ENCODE peak calls at places on chromosomes 4 and X, in five cellular contexts. V is dorsolateral prefrontal cortex, E is cardiac fibroblast, K is fibroblast of lung, Z is HFF-Myc. B is an unnamed sample.

GRCh38 chr4:107379054-107379869 is 340.8 kb downstream of the PAPSS1 start:
- DNase-seq in V (no peak), E (peak), Z (peak), K (peak), B (peak)

GRCh38 chrX:13432376-13432775 is 112.5 kb upstream of the ATXN3L start:
- DNase-seq in E (peak), V (no peak), Z (peak), K (peak), B (peak)

GRCh38 chrX:111270339-111270738 is at the start of gene CAPN6:
- DNase-seq in E (peak), K (peak), V (no peak), Z (no peak), B (peak)

GRCh38 chr4:12672320-12672719 is 811.8 kb downstream of the RAB28 start:
- DNase-seq in Z (no peak), V (no peak), E (no peak), K (no peak), B (no peak)

GRCh38 chr4:127139788-127140286 is 492.9 kb upstream of the INTU start:
- DNase-seq in E (no peak), K (no peak), Z (no peak), V (no peak), B (no peak)

GRCh38 chrX:86133761-86134160 is 14.5 kb upstream of the DACH2 start:
- DNase-seq in E (peak), Z (no peak), K (peak), V (no peak), B (peak)

GRCh38 chrX:107894038-107894437 is 68.4 kb downstream of the MID2 start:
- DNase-seq in V (no peak), K (peak), E (peak), Z (peak), B (peak)

GRCh38 chrX:9770319-9770718 is 4.7 kb upstream of the GPR143 start:
- DNase-seq in E (peak), K (no peak), Z (no peak), V (no peak), B (no peak)

GRCh38 chr4:109985993-109986640 is 73.4 kb downstream of the EGF start:
- DNase-seq in V (no peak), K (peak), E (peak), Z (no peak), B (peak)

GRCh38 chrX:134803551-134804183 is 145.4 kb upstream of the PLAC1 start:
- DNase-seq in K (no peak), Z (no peak), E (no peak), V (no peak), B (no peak)

GRCh38 chr4:74374561-74375327 is 9.8 kb downstream of the EREG start:
- DNase-seq in K (peak), V (no peak), E (peak), Z (peak), B (peak)

GRCh38 chr4:138401330-138401729 is 159.2 kb upstream of the SLC7A11 start:
- DNase-seq in Z (peak), E (no peak), V (no peak), K (no peak), B (no peak)

GRCh38 chrX:100745806-100746537 is 14.1 kb upstream of the SYTL4 start:
- DNase-seq in Z (no peak), E (peak), V (no peak), K (no peak), B (no peak)

GRCh38 chr4:94298725-94299252 is 43.8 kb downstream of the HPGDS start:
- DNase-seq in Z (no peak), K (no peak), V (no peak), E (no peak), B (no peak)

GRCh38 chr4:119498520-119498919 is 130.1 kb downstream of the PDE5A start:
- DNase-seq in Z (no peak), E (peak), V (no peak), K (no peak), B (no peak)

GRCh38 chrX:94551831-94552230 is 877.8 kb downstream of the FAM133A start:
- DNase-seq in E (no peak), K (no peak), Z (no peak), V (no peak), B (no peak)

GRCh38 chrX:40108084-40108958 is 10.6 kb upstream of the BCOR start:
- DNase-seq in V (peak), K (peak), Z (no peak), E (peak), B (peak)

GRCh38 chrX:112011376-112011775 is 71.2 kb downstream of the TRPC5 start:
- DNase-seq in V (no peak), K (no peak), Z (no peak), E (no peak), B (no peak)

GRCh38 chr4:17111959-17112659 is 213.7 kb upstream of the LDB2 start:
- DNase-seq in V (no peak), K (no peak), E (peak), Z (no peak), B (no peak)

GRCh38 chr4:15500721-15501120 is 31.0 kb downstream of the CC2D2A start:
- DNase-seq in K (no peak), E (no peak), V (no peak), Z (no peak), B (no peak)

GRCh38 chr4:162485486-162485885 is 321.7 kb upstream of the FSTL5 start:
- DNase-seq in Z (no peak), V (no peak), E (peak), K (peak), B (no peak)

GRCh38 chrX:118855681-118856310 is 32.2 kb downstream of the ZCCHC12 start:
- DNase-seq in Z (no peak), V (no peak), K (no peak), E (no peak), B (no peak)

GRCh38 chr4:100372432-100372831 is 145.4 kb downstream of the EMCN start:
- DNase-seq in Z (no peak), K (no peak), V (no peak), E (peak), B (no peak)

GRCh38 chrX:152206426-152206825 is 68.0 kb upstream of the MAGEA10 start:
- DNase-seq in V (no peak), Z (no peak), E (no peak), K (no peak), B (no peak)

GRCh38 chrX:74521961-74522833 is 92.2 kb downstream of the RLIM start:
- DNase-seq in K (peak), E (no peak), V (no peak), Z (peak), B (peak)

GRCh38 chr4:111466821-111467605 is 678.2 kb upstream of the FAM241A start:
- DNase-seq in E (no peak), Z (no peak), V (no peak), K (peak), B (peak)

GRCh38 chrX:19670854-19671620 is 155.7 kb upstream of the MAP3K15 start:
- DNase-seq in V (peak), Z (peak), K (peak), E (peak), B (peak)

GRCh38 chrX:52979993-52980392 is 21.7 kb upstream of the FAM156A start:
- DNase-seq in E (no peak), K (peak), Z (no peak), V (no peak), B (peak)

GRCh38 chrX:926070-926469 is 286.4 kb downstream of the CRLF2 start:
- DNase-seq in E (no peak), K (no peak), Z (no peak), V (no peak), B (no peak)

GRCh38 chr4:1472148-1472797 is 66.0 kb upstream of the NKX1-1 start:
- DNase-seq in E (no peak), K (no peak), Z (no peak), V (peak), B (no peak)

GRCh38 chr4:153156263-153156662 is 48.0 kb upstream of the TRIM2 start:
- DNase-seq in E (no peak), V (no peak), K (peak), Z (no peak), B (no peak)

GRCh38 chrX:14027031-14027430 is 2.7 kb downstream of the GEMIN8 start:
- DNase-seq in V (peak), E (peak), Z (no peak), K (peak), B (no peak)

GRCh38 chrX:104641176-104641575 is 75.2 kb downstream of the IL1RAPL2 start:
- DNase-seq in Z (no peak), K (no peak), V (no peak), E (no peak), B (no peak)

GRCh38 chr4:81215936-81216335 is 914 bp upstream of the PRKG2 start:
- DNase-seq in Z (no peak), E (no peak), K (no peak), V (no peak), B (no peak)

GRCh38 chr4:6404611-6405416 is 67.6 kb downstream of the PPP2R2C start:
- DNase-seq in Z (no peak), V (no peak), K (no peak), E (no peak), B (no peak)

GRCh38 chr4:177964693-177965168 is 522.5 kb upstream of the AGA start:
- DNase-seq in K (peak), E (no peak), Z (no peak), V (no peak), B (no peak)

GRCh38 chrX:72358313-72358712 is 52.6 kb upstream of the CITED1 start:
- DNase-seq in V (no peak), K (peak), Z (no peak), E (peak), B (peak)

GRCh38 chrX:107421337-107421736 is 28.1 kb upstream of the FRMPD3 start:
- DNase-seq in V (no peak), Z (no peak), E (no peak), K (no peak), B (no peak)

GRCh38 chrX:85052636-85053343 is 49.1 kb downstream of the APOOL start:
- DNase-seq in E (peak), V (no peak), K (peak), Z (peak), B (peak)
- TF ChIP-seq CTCF in E (peak), V (peak), K (peak), Z (peak), B (peak)

GRCh38 chrX:23785564-23785963 is 2.6 kb downstream of the SAT1 start:
- DNase-seq in Z (no peak), V (no peak), E (peak), K (no peak), B (no peak)
- H3K4me3 ChIP-seq in Z (no peak), V (peak), E (peak), K (peak), B (no peak)

DNA sequence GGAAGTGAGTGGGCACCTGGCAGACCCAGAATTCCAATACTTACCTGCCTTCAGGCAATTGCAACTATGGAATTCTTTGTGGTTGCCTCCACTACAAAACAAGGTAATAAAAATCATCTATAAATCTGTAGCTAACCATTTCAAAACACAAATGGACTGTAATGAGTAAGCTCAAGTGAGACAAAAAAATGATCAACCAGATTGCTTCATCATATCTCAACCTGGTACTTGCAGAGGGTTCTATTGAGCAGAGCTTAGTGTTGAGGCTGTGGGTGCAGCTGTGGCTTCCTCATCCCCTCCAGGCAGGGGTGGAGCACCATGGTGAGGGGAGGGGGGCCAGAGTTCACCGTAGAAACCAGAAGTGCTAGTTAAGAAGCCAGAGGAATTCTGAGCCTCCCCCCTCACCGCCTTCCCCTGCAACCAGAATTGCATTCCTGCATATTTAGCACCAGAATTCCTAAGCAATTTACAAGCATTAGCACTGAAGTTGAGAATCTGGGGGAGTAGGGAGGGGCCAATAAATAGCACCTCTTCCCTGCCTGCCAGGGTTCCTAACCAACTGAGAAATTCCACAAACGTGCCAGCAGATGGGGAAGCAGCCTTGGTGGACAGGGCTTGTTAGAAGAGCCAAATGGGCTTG is 11.5 kb downstream of the CTAG1A start:
- DNase-seq in V (no peak), E (peak), K (peak), Z (no peak), B (peak)
- TF ChIP-seq CTCF in V (no peak), E (no peak), K (no peak), Z (no peak), B (peak)

GRCh38 chr4:182918044-182918607 is 940 bp upstream of the DCTD start:
- DNase-seq in K (no peak), V (no peak), Z (no peak), E (no peak), B (no peak)

GRCh38 chr4:182918791-182919302 is 1.7 kb upstream of the DCTD start:
- DNase-seq in E (no peak), K (no peak), Z (no peak), V (no peak), B (no peak)

GRCh38 chr4:182921608-182922007 is 4.4 kb upstream of the DCTD start:
- DNase-seq in Z (no peak), K (no peak), E (no peak), V (no peak), B (no peak)

GRCh38 chr4:182922551-182923284 is 5.5 kb upstream of the DCTD start:
- DNase-seq in Z (no peak), E (no peak), K (peak), V (no peak), B (peak)

DNA sequence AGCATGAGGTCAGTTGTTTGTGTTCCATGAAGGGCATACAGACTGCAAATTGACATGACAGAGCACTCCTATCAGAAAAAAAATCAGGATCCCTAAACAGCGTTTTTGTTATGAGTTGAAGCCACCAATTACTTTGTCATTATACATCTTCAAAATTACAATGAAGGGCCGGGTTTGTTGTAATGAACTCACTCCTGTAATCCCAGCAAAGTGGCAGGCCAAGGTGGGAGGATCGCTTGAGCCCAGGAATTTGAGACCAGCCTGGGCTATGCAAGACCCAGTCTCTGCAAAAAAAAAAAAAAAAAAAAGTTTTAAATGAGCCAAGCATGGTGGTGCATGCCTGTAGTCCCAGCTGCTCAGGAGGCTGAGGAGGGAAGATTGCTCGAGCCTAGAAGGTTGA is 3.5 kb upstream of the DCTD start:
- DNase-seq in Z (no peak), V (no peak), E (no peak), K (no peak), B (no peak)
- H3K4me3 ChIP-seq in Z (no peak), V (no peak), E (no peak), K (no peak), B (no peak)

GRCh38 chr4:37188100-37188499 is 56.4 kb upstream of the NWD2 start:
- DNase-seq in K (no peak), V (no peak), Z (no peak), E (no peak), B (no peak)
- TF ChIP-seq CTCF in K (no peak), V (no peak), Z (no peak), E (no peak), B (no peak)

GRCh38 chr4:156775803-156776202 is 195.8 kb downstream of the PDGFC start:
- DNase-seq in Z (no peak), V (no peak), K (no peak), E (peak), B (no peak)
- H3K4me3 ChIP-seq in Z (no peak), V (no peak), K (no peak), E (no peak), B (no peak)

GRCh38 chrX:102714994-102715393 is 2.7 kb downstream of the GPRASP2 start:
- DNase-seq in K (no peak), E (no peak), Z (no peak), V (no peak), B (peak)
- TF ChIP-seq CTCF in K (no peak), E (no peak), Z (no peak), V (no peak), B (peak)

GRCh38 chr4:150236626-150237025 is 158.4 kb downstream of the DCLK2 start:
- DNase-seq in E (peak), Z (no peak), V (no peak), K (peak), B (peak)
- H3K4me3 ChIP-seq in E (no peak), Z (no peak), V (no peak), K (no peak), B (no peak)